ENCODE peak calls at places on chromosome 9, in four cellular contexts. D, M, I and U are unnamed samples.

GRCh38 chr9:123373941-123374340 is 17.9 kb downstream of the CRB2 start:
- DNase-seq in D (peak; percentile 38), M (peak; percentile 82), I (no peak), U (peak; percentile 67)

GRCh38 chr9:131605770-131606590 is 60.7 kb downstream of the PRRT1B start:
- DNase-seq in D (peak; percentile 24), M (no peak), I (no peak), U (no peak)

GRCh38 chr9:123928471-123929176 is 1.3 kb downstream of the DENND1A start:
- DNase-seq in D (peak; percentile 70), M (no peak), I (no peak), U (no peak)

GRCh38 chr9:126675147-126675467 is 61.4 kb downstream of the LMX1B start:
- DNase-seq in D (no peak), M (no peak), I (no peak), U (no peak)

GRCh38 chr9:35481347-35481975 is 8.4 kb upstream of the RUSC2 start:
- DNase-seq in D (peak; percentile 69), M (no peak), I (no peak), U (peak; percentile 49)

GRCh38 chr9:76651114-76651697 is 113.0 kb upstream of the PCA3 start:
- DNase-seq in D (peak; percentile 35), M (no peak), I (no peak), U (no peak)

GRCh38 chr9:68999393-69000105 is 14.4 kb downstream of the PRKACG start:
- DNase-seq in D (peak; percentile 80), M (peak; percentile 52), I (peak; percentile 60), U (peak; percentile 81)

GRCh38 chr9:101093620-101094019 is 65.1 kb downstream of the PLPPR1 start:
- DNase-seq in D (no peak), M (no peak), I (no peak), U (no peak)

GRCh38 chr9:87643111-87643650 is 82.7 kb upstream of the CTSL start:
- DNase-seq in D (no peak), M (no peak), I (no peak), U (no peak)

GRCh38 chr9:137367506-137368430 is 55.2 kb downstream of the EXD3 start:
- DNase-seq in D (no peak), M (no peak), I (no peak), U (peak; percentile 27)

GRCh38 chr9:128911529-128912035 is 9.2 kb upstream of the PHYHD1 start:
- DNase-seq in D (peak; percentile 74), M (no peak), I (peak; percentile 64), U (peak; percentile 62)

GRCh38 chr9:134525070-134525815 is 116.4 kb upstream of the COL5A1 start:
- DNase-seq in D (no peak), M (no peak), I (no peak), U (no peak)

GRCh38 chr9:134522976-134523375 is 118.6 kb upstream of the COL5A1 start:
- DNase-seq in D (no peak), M (no peak), I (no peak), U (no peak)

GRCh38 chr9:134521817-134522501 is 119.6 kb upstream of the COL5A1 start:
- DNase-seq in D (peak; percentile 46), M (no peak), I (no peak), U (no peak)

GRCh38 chr9:134519403-134520070 is 122.1 kb upstream of the COL5A1 start:
- DNase-seq in D (no peak), M (no peak), I (no peak), U (no peak)

GRCh38 chr9:134522502-134522848 is 119.1 kb upstream of the COL5A1 start:
- DNase-seq in D (no peak), M (no peak), I (no peak), U (no peak)
- H2BK12ac ChIP-seq in D (no peak overlapping the region), M (no peak overlapping the region), I (no peak overlapping the region), U (no peak overlapping the region)

GRCh38 chr9:125410522-125410894 is 148.9 kb downstream of the GAPVD1 start:
- DNase-seq in D (no peak), M (no peak), I (no peak), U (no peak)
- H3K9ac ChIP-seq in D (no peak overlapping the region), M (peak overlapping the region; percentile 57), I (no peak overlapping the region), U (no peak overlapping the region)

GRCh38 chr9:5764130-5764868 is 68.6 kb downstream of the ERMP1 start:
- DNase-seq in D (no peak), M (no peak), I (no peak), U (no peak)

GRCh38 chr9:5762421-5762820 is 70.5 kb downstream of the ERMP1 start:
- DNase-seq in D (no peak), M (no peak), I (no peak), U (no peak)

GRCh38 chr9:5756633-5757032 is 76.3 kb downstream of the ERMP1 start:
- DNase-seq in D (no peak), M (no peak), I (no peak), U (no peak)

GRCh38 chr9:5760338-5760737 is 72.6 kb downstream of the ERMP1 start:
- DNase-seq in D (no peak), M (no peak), I (no peak), U (no peak)
- H2BK120ac ChIP-seq in D (no peak overlapping the region), M (no peak overlapping the region), I (no peak overlapping the region), U (no peak overlapping the region)

DNA sequence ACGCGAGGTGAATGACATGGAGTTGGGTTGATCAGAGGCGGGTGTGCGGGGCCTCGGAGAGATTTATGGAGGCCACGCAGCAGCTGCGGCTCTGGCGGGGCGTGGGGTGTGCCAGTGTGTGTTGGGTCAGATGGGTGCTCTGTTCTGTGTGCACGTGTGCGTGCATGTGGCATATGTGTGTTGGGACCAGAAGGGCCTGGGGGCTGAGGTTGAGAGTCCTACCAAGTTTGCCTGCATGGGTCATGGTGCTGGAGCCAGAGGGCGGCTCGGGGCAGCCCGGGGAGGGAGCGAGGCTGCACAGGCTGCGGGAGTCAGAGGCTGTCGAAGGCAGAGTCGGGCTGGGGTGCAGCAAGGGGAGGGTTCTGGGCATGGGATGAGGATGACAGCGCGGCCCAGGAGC is 25.5 kb downstream of the RXRA start:
- DNase-seq in D (no peak), M (no peak), I (no peak), U (no peak)
- H2BK12ac ChIP-seq in D (no peak overlapping the region), M (no peak overlapping the region), I (no peak overlapping the region), U (no peak overlapping the region)